ENCODE peak calls at places on chromosomes 6 and 20, in eight cellular contexts. M is GM23338, P is SJSA1, A is IMR-90, Z is pancreas, K is psoas muscle, G is body of pancreas, S is OCI-LY7. H is an unnamed sample.

GRCh38 chr6:143401636-143402370 is 48.7 kb downstream of the ADAT2 start:
- DNase-seq in P (no peak), M (no peak), K (no peak), A (no peak), Z (no peak), G (no peak), S (no peak), H (no peak)

GRCh38 chr6:121748376-121748775 is 312.9 kb downstream of the GJA1 start:
- DNase-seq in Z (no peak), P (no peak), S (no peak), K (no peak), M (no peak), A (peak; percentile 64), G (no peak), H (no peak)

GRCh38 chr20:32902456-32903420 is 44.0 kb downstream of the EFCAB8 start:
- DNase-seq in A (peak; percentile 41), K (peak; percentile 46), S (peak; percentile 61), P (peak; percentile 66), M (peak; percentile 72), G (peak; percentile 65), Z (peak; percentile 21), H (peak; percentile 31)

GRCh38 chr6:32332433-32332832 is 39.3 kb downstream of the TSBP1 start:
- DNase-seq in A (no peak), Z (no peak), S (no peak), P (no peak), K (no peak), G (no peak), M (no peak), H (no peak)

GRCh38 chr6:116229287-116229913 is 24.5 kb downstream of the TSPYL4 start:
- DNase-seq in S (peak; percentile 6), A (peak; percentile 91), Z (peak; percentile 23), K (peak; percentile 81), G (peak; percentile 62), M (peak; percentile 99), P (peak; percentile 56), H (peak; percentile 52)

GRCh38 chr20:57199656-57200405 is 66.6 kb downstream of the BMP7 start:
- DNase-seq in Z (no peak), P (no peak), A (no peak), G (no peak), K (no peak), S (no peak), M (no peak), H (no peak)

GRCh38 chr6:31660224-31660997 is at the start of gene C6orf47:
- DNase-seq in K (peak; percentile 91), P (peak; percentile 84), A (peak; percentile 75), M (peak; percentile 95), Z (peak; percentile 84), S (peak; percentile 86), G (peak; percentile 88), H (peak; percentile 90)

GRCh38 chr6:41878246-41878645 is 16.9 kb downstream of the USP49 start:
- DNase-seq in M (peak; percentile 74), K (no peak), P (peak; percentile 46), G (no peak), Z (no peak), A (peak; percentile 68), S (no peak), H (no peak)

GRCh38 chr20:10731190-10731955 is 57.6 kb upstream of the JAG1 start:
- DNase-seq in M (no peak), S (no peak), P (peak; percentile 52), K (no peak), G (no peak), A (peak; percentile 49), Z (no peak), H (no peak)

GRCh38 chr6:56040875-56041274 is 165.5 kb upstream of the BMP5 start:
- DNase-seq in P (no peak), A (peak; percentile 28), K (no peak), Z (no peak), M (no peak), S (no peak), G (no peak), H (no peak)

GRCh38 chr6:74409447-74409846 is 713.4 kb downstream of the CD109 start:
- DNase-seq in S (no peak), P (no peak), M (peak; percentile 30), Z (no peak), K (no peak), G (no peak), A (peak; percentile 87), H (no peak)

GRCh38 chr6:5772634-5773230 is 234.0 kb downstream of the NRN1 start:
- DNase-seq in M (no peak), A (no peak), P (no peak), S (no peak), G (no peak), K (no peak), Z (no peak), H (no peak)

GRCh38 chr6:160137989-160138835 is 16.6 kb downstream of the SLC22A1 start:
- DNase-seq in Z (peak; percentile 55), S (peak; percentile 62), M (peak; percentile 75), A (peak; percentile 72), K (no peak), P (no peak), G (peak; percentile 67), H (peak; percentile 69)

GRCh38 chr6:6738922-6739717 is 150.6 kb downstream of the LY86 start:
- DNase-seq in Z (no peak), K (no peak), G (no peak), P (no peak), S (no peak), A (no peak), M (no peak), H (no peak)

GRCh38 chr6:98937351-98937750 is 10.4 kb downstream of the FBXL4 start:
- DNase-seq in G (no peak), Z (no peak), A (no peak), S (no peak), P (no peak), K (no peak), M (no peak), H (no peak)

DNA sequence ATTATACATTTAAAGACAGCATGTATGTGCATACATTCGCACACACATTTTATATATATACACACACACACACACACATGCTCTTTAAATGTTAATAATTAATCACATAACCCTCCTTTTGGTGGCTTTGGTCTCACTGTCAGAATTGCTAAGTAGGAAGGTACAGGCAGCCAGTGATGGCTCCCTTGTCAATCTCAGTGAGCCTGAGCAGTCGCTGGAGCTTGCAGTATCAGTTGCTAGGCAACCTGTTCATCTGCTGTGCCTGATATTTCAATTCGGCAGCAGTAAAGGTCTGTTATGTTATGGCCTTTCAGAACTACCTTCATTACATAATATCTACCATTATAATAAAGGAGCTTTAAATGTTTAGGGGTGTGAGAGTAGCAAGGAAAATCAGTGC is 374.3 kb downstream of the LMBRD1 start:
- DNase-seq in Z (no peak), P (no peak), M (peak; percentile 2), G (no peak), S (no peak), K (no peak), A (no peak), H (no peak)
- H3K4me1 ChIP-seq in Z (no peaks in the 10 kb centered on the region), P (no peaks in the 10 kb centered on the region), M (peaks cover 15% of the 10 kb centered on the region), G (no peaks in the 10 kb centered on the region), S (no peaks in the 10 kb centered on the region), K (no peaks in the 10 kb centered on the region), A (no peaks in the 10 kb centered on the region), H (no peaks in the 10 kb centered on the region)

GRCh38 chr6:151721671-151722070 is 85.8 kb upstream of the ESR1 start:
- DNase-seq in A (no peak), K (no peak), Z (no peak), S (no peak), M (no peak), P (no peak), G (no peak), H (no peak)
- H3K27ac ChIP-seq in A (no peak overlapping the region), K (no peak overlapping the region), Z (no peak overlapping the region), S (no peak overlapping the region), M (no peak overlapping the region), P (no peak overlapping the region), G (no peak overlapping the region), H (no peak overlapping the region)

GRCh38 chr6:1821188-1822183 is 211.8 kb downstream of the FOXC1 start:
- DNase-seq in G (no peak), A (peak; percentile 31), S (no peak), K (no peak), Z (no peak), P (peak; percentile 78), M (no peak), H (no peak)
- H3K4me3 ChIP-seq in G (no peak overlapping the region), A (peak overlapping the region; percentile 24), S (no peak overlapping the region), K (peak overlapping the region; percentile 13), Z (no peak overlapping the region), P (peak overlapping the region; percentile 14), M (peak overlapping the region; percentile 19), H (no peak overlapping the region)

DNA sequence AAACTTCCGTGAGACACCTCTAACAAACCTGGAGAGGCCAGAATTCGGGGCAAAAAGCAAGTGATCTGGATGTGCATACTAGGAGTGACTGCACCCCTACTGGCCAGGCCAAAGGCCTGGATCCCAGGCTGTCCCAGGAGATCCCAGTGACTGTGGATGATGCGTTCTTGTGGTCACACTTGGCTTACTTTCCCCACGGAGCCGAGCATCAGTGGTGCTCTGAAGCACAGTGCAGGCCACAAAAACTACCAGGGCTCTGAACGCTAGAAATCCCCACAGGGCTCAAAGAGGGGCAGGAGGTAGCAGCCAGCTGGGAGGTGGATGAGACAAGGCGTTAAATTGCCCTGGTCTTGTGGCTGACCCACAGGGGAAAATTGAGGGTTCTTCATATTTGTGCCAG is 7.1 kb downstream of the TRIM26 start:
- DNase-seq in M (no peak), K (no peak), S (no peak), A (peak; percentile 19), G (no peak), Z (no peak), P (no peak), H (no peak)
- H3K4me1 ChIP-seq in M (peaks cover 44% of the 10 kb centered on the region), K (peaks cover 25% of the 10 kb centered on the region), S (peaks cover 53% of the 10 kb centered on the region), A (peaks cover 12% of the 10 kb centered on the region), G (peaks cover 58% of the 10 kb centered on the region), Z (peaks cover 10% of the 10 kb centered on the region), P (peaks cover 18% of the 10 kb centered on the region), H (peaks cover 37% of the 10 kb centered on the region)

DNA sequence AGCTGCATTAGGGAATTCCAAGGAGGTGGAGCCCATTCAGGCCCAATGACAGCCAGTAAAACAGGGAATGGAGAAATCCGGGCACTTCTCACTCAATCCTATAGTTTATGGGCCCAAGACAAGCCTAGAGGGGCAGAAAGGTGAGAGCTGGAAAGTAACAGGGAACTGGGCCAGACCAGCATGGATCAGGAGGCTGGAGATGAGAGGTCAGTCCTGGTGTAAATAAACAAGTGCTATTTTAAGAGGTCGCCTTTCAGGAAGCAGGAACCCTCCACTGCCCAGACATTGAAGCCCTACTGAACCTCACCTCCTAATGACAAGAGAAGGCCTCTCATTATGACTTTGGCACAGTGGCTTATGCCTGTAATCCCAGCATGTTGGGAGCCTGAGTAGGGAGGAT is 57.2 kb upstream of the TGM3 start:
- DNase-seq in S (no peak), G (no peak), Z (no peak), A (no peak), P (no peak), M (no peak), K (no peak), H (no peak)
- H3K27ac ChIP-seq in S (no peak overlapping the region), G (no peak overlapping the region), Z (no peak overlapping the region), A (no peak overlapping the region), P (peak overlapping the region; percentile 96), M (no peak overlapping the region), K (no peak overlapping the region), H (no peak overlapping the region)

GRCh38 chr6:36598326-36598725 is 4.2 kb downstream of the SRSF3 start:
- DNase-seq in S (no peak), G (no peak), Z (no peak), K (no peak), P (no peak), A (no peak), M (no peak), H (no peak)
- H3K4me3 ChIP-seq in S (peak overlapping the region; percentile 97), G (no peak overlapping the region), Z (peak overlapping the region; percentile 66), K (peak overlapping the region; percentile 86), P (peak overlapping the region; percentile 12), A (peak overlapping the region; percentile 22), M (peak overlapping the region; percentile 78), H (peak overlapping the region; percentile 49)